ENCODE peak calls at places on chromosome 22, in four cellular contexts. W is HepG2, A is HCT116, J is K562. U is an unnamed sample.

GRCh38 chr22:44028091-44028490 is 4.0 kb downstream of the PARVB start:
- DNase-seq in W (no peak), J (no peak), A (no peak), U (no peak)

GRCh38 chr22:43828711-43829447 is 16.8 kb upstream of the EFCAB6 start:
- DNase-seq in A (no peak), J (no peak), W (no peak), U (no peak)

GRCh38 chr22:44451016-44451415 is 47.0 kb downstream of the RTL6 start:
- DNase-seq in A (no peak), W (no peak), J (no peak), U (no peak)

GRCh38 chr22:29700949-29701927 is 18.6 kb upstream of the CABP7 start:
- DNase-seq in J (peak; percentile 33), W (peak; percentile 37), A (peak; percentile 51), U (no peak)

GRCh38 chr22:37244114-37244921 is at the start of gene RAC2:
- DNase-seq in J (peak; percentile 84), W (no peak), A (peak; percentile 51), U (no peak)

GRCh38 chr22:27348634-27349033 is 452.9 kb downstream of the MN1 start:
- DNase-seq in J (no peak), A (no peak), W (no peak), U (no peak)

GRCh38 chr22:23774922-23775436 is 2.3 kb downstream of the MMP11 start:
- DNase-seq in W (no peak), J (no peak), A (no peak), U (no peak)

GRCh38 chr22:24187731-24188644 is 6.7 kb downstream of the SUSD2 start:
- DNase-seq in W (no peak), J (no peak), A (no peak), U (no peak)

GRCh38 chr22:44448271-44448780 is 49.7 kb downstream of the RTL6 start:
- DNase-seq in A (no peak), W (no peak), J (no peak), U (peak; percentile 24)

GRCh38 chr22:35377735-35378134 is 3.2 kb upstream of the HMOX1 start:
- DNase-seq in A (no peak), W (no peak), J (no peak), U (no peak)

GRCh38 chr22:48860557-48860956 is 967.1 kb downstream of the BRD1 start:
- DNase-seq in W (no peak), J (no peak), A (no peak), U (no peak)

GRCh38 chr22:37499006-37499707 is 13.0 kb upstream of the MFNG start:
- DNase-seq in W (no peak), J (no peak), A (no peak), U (no peak)

GRCh38 chr22:27814993-27815392 is 13.4 kb upstream of the MN1 start:
- DNase-seq in J (no peak), A (no peak), W (no peak), U (no peak)

GRCh38 chr22:44245867-44246266 is 65.1 kb downstream of the PARVG start:
- DNase-seq in W (no peak), A (no peak), J (no peak), U (no peak)

GRCh38 chr22:37479196-37479595 is 7.0 kb downstream of the MFNG start:
- DNase-seq in J (no peak), W (no peak), A (no peak), U (no peak)

GRCh38 chr22:38033522-38034277 is 23.5 kb upstream of the PICK1 start:
- DNase-seq in J (peak; percentile 17), A (no peak), W (no peak), U (no peak)

GRCh38 chr22:24806663-24807001 is 621 bp downstream of the SGSM1 start:
- DNase-seq in W (no peak), A (no peak), J (no peak), U (no peak)

GRCh38 chr22:37822079-37822833 is 926 bp upstream of the GALR3 start:
- DNase-seq in W (peak; percentile 49), A (no peak), J (no peak), U (no peak)

GRCh38 chr22:27252282-27253049 is 549.1 kb downstream of the MN1 start:
- DNase-seq in W (no peak), A (no peak), J (no peak), U (no peak)

GRCh38 chr22:27514612-27515011 is 286.9 kb downstream of the MN1 start:
- DNase-seq in J (no peak), A (no peak), W (no peak), U (no peak)

GRCh38 chr22:46007848-46008261 is 30.9 kb upstream of the WNT7B start:
- DNase-seq in J (no peak), W (no peak), A (no peak), U (no peak)

GRCh38 chr22:29509298-29509697 is 29.3 kb downstream of the NEFH start:
- DNase-seq in A (no peak), W (no peak), J (no peak), U (no peak)

GRCh38 chr22:29307658-29308147 is 1.3 kb downstream of the GAS2L1 start:
- DNase-seq in A (no peak), W (no peak), J (no peak), U (no peak)

GRCh38 chr22:29797351-29797750 is 30.2 kb downstream of the UQCR10 start:
- DNase-seq in J (no peak), A (no peak), W (no peak), U (no peak)

GRCh38 chr22:47090591-47091240 is 328.3 kb downstream of the TBC1D22A start:
- DNase-seq in W (no peak), A (no peak), J (peak; percentile 55), U (no peak)

GRCh38 chr22:46147471-46148267 is 2.7 kb upstream of the PPARA start:
- DNase-seq in W (peak; percentile 73), J (no peak), A (no peak), U (no peak)

GRCh38 chr22:43697894-43698293 is 114.2 kb downstream of the EFCAB6 start:
- DNase-seq in A (no peak), J (no peak), W (no peak), U (no peak)

GRCh38 chr22:35587447-35587870 is 29.7 kb downstream of the MB start:
- DNase-seq in J (no peak), A (no peak), W (no peak), U (no peak)

GRCh38 chr22:36010090-36010489 is 18.5 kb downstream of the RBFOX2 start:
- DNase-seq in W (no peak), J (peak; percentile 44), A (no peak), U (no peak)

GRCh38 chr22:48175721-48176120 is 1413.3 kb downstream of the TBC1D22A start:
- DNase-seq in W (no peak), A (no peak), J (peak; percentile 46), U (no peak)

GRCh38 chr22:26894766-26895485 is 237.5 kb downstream of the MIAT start:
- DNase-seq in W (peak; percentile 37), A (peak; percentile 4), J (no peak), U (peak; percentile 32)

GRCh38 chr22:41587347-41587723 is 2.3 kb downstream of the PMM1 start:
- DNase-seq in J (no peak), W (no peak), A (no peak), U (no peak)

GRCh38 chr22:41589260-41589600 is 410 bp downstream of the PMM1 start:
- DNase-seq in A (no peak), J (peak; percentile 67), W (no peak), U (no peak)

GRCh38 chr22:41584881-41585280 is 4.8 kb downstream of the PMM1 start:
- DNase-seq in W (no peak), A (no peak), J (no peak), U (no peak)

GRCh38 chr22:41585898-41586297 is 3.7 kb downstream of the PMM1 start:
- DNase-seq in J (no peak), W (no peak), A (no peak), U (no peak)

DNA sequence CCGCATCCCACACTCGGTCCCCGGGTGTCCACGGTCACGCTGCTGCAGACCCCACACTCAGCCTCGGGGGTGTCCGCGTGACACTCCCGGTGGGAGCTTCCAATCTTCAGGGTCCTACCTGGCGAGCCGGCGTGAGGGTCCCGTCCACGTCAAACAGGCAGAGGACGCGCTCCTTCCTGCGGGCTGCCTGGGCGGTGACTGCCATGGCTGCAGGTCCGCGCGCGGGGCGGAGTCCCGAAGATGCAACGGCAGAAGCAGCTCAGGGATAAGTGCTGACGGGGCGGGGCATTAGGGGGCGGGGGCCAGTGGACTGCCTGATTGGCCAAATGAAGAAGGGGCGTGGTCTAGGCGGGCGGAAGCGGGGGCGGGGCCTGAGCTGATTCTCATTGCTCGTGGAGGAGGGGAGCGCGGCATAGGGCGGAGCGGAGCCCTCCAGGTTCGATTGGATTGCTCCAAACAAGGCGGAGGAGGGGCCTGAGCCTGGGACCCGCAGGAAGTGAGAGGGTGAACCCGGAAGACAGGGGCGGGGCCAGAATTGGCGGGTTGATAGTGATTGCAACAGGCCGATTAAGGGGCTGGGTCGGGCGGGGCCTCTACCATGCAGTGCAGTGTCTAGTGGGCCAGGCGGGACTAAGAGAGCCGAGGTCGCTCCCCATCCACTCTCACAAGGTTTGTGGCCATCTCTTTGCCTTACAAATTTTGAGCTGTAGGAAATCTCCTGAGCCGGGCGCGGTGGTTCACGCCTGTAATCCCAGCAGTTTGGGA is at the start of gene PMM1:
- DNase-seq in W (peak; percentile 98), J (peak; percentile 94), A (peak; percentile 99), U (peak; percentile 93)
- TF ChIP-seq REST in W (peak; percentile 8), J (no peak), A (no peak), U (no peak)

DNA sequence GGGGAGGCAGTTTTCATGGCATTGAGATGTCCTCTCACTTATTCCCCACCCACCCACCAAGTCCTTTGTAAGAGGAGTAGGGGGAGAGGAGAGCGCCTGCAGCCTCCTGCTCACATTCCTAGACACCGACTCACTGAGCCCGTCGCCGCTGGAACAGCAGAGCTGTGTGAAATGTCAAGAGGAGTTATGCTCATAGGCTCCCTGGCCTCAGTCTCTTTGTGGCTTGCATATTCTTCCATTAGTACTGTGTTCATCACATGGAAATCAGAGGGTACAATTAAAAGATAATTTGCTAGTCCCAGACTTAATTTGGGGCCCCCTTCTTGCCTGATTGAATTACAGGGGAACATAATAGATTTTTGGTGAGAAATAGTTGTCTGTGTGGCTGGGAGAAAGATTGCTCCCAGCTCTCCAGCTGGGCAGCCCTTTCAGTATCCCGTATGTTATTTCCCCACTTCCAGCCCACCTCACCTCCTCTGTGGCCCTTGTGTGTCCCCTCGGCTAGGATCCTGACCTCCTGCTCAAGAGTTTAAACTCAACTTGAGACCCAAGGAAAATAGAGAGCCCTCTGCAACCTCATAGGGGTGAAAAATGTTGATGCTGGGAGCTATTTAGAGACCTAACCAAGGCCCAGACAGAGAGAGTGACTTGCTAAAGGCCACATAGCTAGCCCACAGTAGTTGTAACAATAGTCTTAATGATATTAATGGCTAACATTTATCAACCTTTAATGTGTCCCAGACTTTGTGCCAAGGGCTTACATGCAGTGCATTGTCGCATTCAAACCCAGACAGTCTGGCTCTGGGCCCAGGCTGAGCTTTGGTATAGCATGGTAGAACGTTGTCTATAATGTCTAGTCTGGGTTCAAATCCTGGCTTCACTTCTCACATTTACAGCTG is 32.2 kb downstream of the LIMK2 start:
- DNase-seq in W (peak; percentile 43), J (no peak), A (peak; percentile 33), U (no peak)
- TF ChIP-seq TCF7L2 in W (no peak), J (no peak), A (peak; percentile 0), U (no peak)

GRCh38 chr22:20771918-20772625 is 1.8 kb upstream of the SERPIND1 start:
- DNase-seq in J (no peak), A (no peak), W (peak; percentile 70), U (no peak)
- TF ChIP-seq REST in J (no peak), A (no peak), W (no peak), U (no peak)

DNA sequence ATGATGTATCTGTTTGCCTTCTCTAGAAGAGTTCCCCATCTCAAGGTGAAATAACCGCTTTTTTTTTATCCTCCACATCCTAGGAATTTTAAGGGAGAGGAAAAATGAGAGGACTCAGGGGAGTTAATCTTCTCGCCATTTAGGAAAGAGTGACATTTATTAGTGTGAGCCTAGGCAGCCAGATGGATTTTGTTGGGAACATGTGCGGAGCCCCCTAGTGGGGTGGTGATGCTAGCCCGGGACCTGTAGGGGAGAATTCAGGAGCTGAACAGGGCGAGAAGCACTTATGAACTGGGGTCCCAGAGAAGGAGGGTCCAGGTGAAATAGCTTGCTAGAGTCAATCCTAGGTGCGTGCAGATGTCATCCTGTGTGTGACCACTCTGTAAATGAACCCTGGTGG is 10.7 kb downstream of the IL17RA start:
- DNase-seq in A (no peak), J (peak; percentile 57), W (no peak), U (no peak)
- TF ChIP-seq TCF7L2 in A (no peak), J (no peak), W (no peak), U (no peak)

U was measured in Panc1.